ENCODE peak calls at places on chromosomes 5 and 9, in six cellular contexts. V is epithelial cell of esophagus, R is stomach, P is MM.1S, H is transverse colon, J is A549. G is an unnamed sample.

GRCh38 chr5:66223637-66224036 is 79.5 kb downstream of the SREK1 start:
- DNase-seq in V (peak), R (no peak), P (no peak), H (no peak), J (peak), G (no peak)

GRCh38 chr9:75142208-75142607 is 53.9 kb downstream of the OSTF1 start:
- DNase-seq in V (no peak), R (no peak), P (peak), H (no peak), J (no peak), G (no peak)

GRCh38 chr9:137030528-137030927 is 1.4 kb downstream of the FUT7 start:
- DNase-seq in V (no peak), R (peak), P (no peak), H (no peak), J (no peak), G (no peak)

GRCh38 chr9:19994296-19994695 is 205.5 kb upstream of the SLC24A2 start:
- DNase-seq in V (peak), R (no peak), P (no peak), H (no peak), J (no peak), G (no peak)

GRCh38 chr5:10735569-10736255 is 25.3 kb downstream of the DAP start:
- DNase-seq in V (no peak), R (no peak), P (no peak), H (no peak), J (no peak), G (no peak)

GRCh38 chr9:113543286-113544000 is 79.9 kb downstream of the RGS3 start:
- DNase-seq in V (no peak), R (no peak), P (no peak), H (no peak), J (no peak), G (no peak)

GRCh38 chr5:155264809-155265208 is 251.3 kb downstream of the KIF4B start:
- DNase-seq in V (no peak), R (no peak), P (no peak), H (no peak), J (no peak), G (no peak)

GRCh38 chr5:9737265-9737664 is 107.1 kb upstream of the TAS2R1 start:
- DNase-seq in V (no peak), R (no peak), P (no peak), H (no peak), J (no peak), G (no peak)

GRCh38 chr9:95952471-95952870 is 77.0 kb downstream of the ERCC6L2 start:
- DNase-seq in V (no peak), R (no peak), P (no peak), H (no peak), J (no peak), G (no peak)

GRCh38 chr5:57199866-57200265 is 26.0 kb downstream of the GPBP1 start:
- DNase-seq in V (peak), R (no peak), P (peak), H (no peak), J (no peak), G (no peak)

GRCh38 chr9:33025572-33026347 is 687 bp downstream of the DNAJA1 start:
- DNase-seq in V (peak), R (peak), P (peak), H (peak), J (peak), G (peak)

GRCh38 chr9:122220673-122221222 is 8.0 kb downstream of the LHX6 start:
- DNase-seq in V (no peak), R (no peak), P (no peak), H (no peak), J (no peak), G (no peak)

GRCh38 chr9:96604005-96604320 is 15.7 kb downstream of the CDC14B start:
- DNase-seq in V (no peak), R (no peak), P (no peak), H (no peak), J (no peak), G (no peak)

GRCh38 chr5:106174903-106175302 is 1495.8 kb downstream of the EFNA5 start:
- DNase-seq in V (peak), R (no peak), P (no peak), H (no peak), J (no peak), G (no peak)

GRCh38 chr5:56279979-56280378 is 46.8 kb upstream of the ANKRD55 start:
- DNase-seq in V (peak), R (no peak), P (no peak), H (no peak), J (peak), G (no peak)

GRCh38 chr9:91094324-91095083 is 267.2 kb downstream of the AUH start:
- DNase-seq in V (no peak), R (no peak), P (no peak), H (no peak), J (no peak), G (no peak)

GRCh38 chr5:110376281-110376916 is 350.1 kb downstream of the TMEM232 start:
- DNase-seq in V (no peak), R (no peak), P (no peak), H (no peak), J (no peak), G (no peak)

GRCh38 chr5:56984445-56984844 is 32.5 kb upstream of the MIER3 start:
- DNase-seq in V (no peak), R (no peak), P (no peak), H (no peak), J (no peak), G (no peak)

GRCh38 chr9:127077658-127077975 is 44.8 kb downstream of the ANGPTL2 start:
- DNase-seq in V (no peak), R (no peak), P (no peak), H (no peak), J (no peak), G (no peak)

GRCh38 chr9:33800886-33801285 is 5.5 kb downstream of the PRSS3 start:
- DNase-seq in V (peak), R (no peak), P (no peak), H (no peak), J (no peak), G (no peak)

GRCh38 chr9:126788631-126789349 is 16.1 kb upstream of the ZBTB43 start:
- DNase-seq in V (peak), R (no peak), P (peak), H (no peak), J (peak), G (no peak)

GRCh38 chr5:56919942-56920662 is 10.7 kb downstream of the SETD9 start:
- DNase-seq in V (no peak), R (no peak), P (no peak), H (no peak), J (no peak), G (no peak)

GRCh38 chr5:36689225-36689624 is 82.8 kb downstream of the SLC1A3 start:
- DNase-seq in V (peak), R (no peak), P (no peak), H (no peak), J (no peak), G (no peak)

GRCh38 chr9:15834541-15834940 is 281.7 kb downstream of the CCDC171 start:
- DNase-seq in V (peak), R (peak), P (no peak), H (no peak), J (no peak), G (no peak)

GRCh38 chr9:136328011-136328621 is 777 bp downstream of the GPSM1 start:
- DNase-seq in V (peak), R (peak), P (no peak), H (no peak), J (no peak), G (no peak)

GRCh38 chr5:149455889-149456409 is 76.9 kb upstream of the IL17B start:
- DNase-seq in V (no peak), R (no peak), P (no peak), H (no peak), J (no peak), G (no peak)

GRCh38 chr5:5069851-5070250 is 70.3 kb upstream of the ADAMTS16 start:
- DNase-seq in V (no peak), R (no peak), P (no peak), H (no peak), J (no peak), G (no peak)

GRCh38 chr9:107919263-107919662 is 429.7 kb upstream of the KLF4 start:
- DNase-seq in V (no peak), R (no peak), P (no peak), H (no peak), J (no peak), G (no peak)

GRCh38 chr5:77012601-77013000 is 17.6 kb upstream of the AGGF1 start:
- DNase-seq in V (peak), R (no peak), P (no peak), H (no peak), J (peak), G (no peak)

GRCh38 chr5:169499990-169500389 is 83.6 kb upstream of the SPDL1 start:
- DNase-seq in V (no peak), R (no peak), P (no peak), H (no peak), J (no peak), G (no peak)

GRCh38 chr5:93294996-93295395 is 286.0 kb downstream of the NR2F1-AS1 start:
- DNase-seq in V (no peak), R (no peak), P (no peak), H (no peak), J (no peak), G (no peak)

GRCh38 chr5:20570486-20570885 is 582.5 kb upstream of the CDH18 start:
- DNase-seq in V (peak), R (no peak), P (no peak), H (no peak), J (no peak), G (no peak)

GRCh38 chr9:120505186-120505585 is 74.8 kb downstream of the CDK5RAP2 start:
- DNase-seq in V (no peak), R (no peak), P (no peak), H (no peak), J (no peak), G (no peak)

GRCh38 chr5:2006193-2006970 is 123.7 kb upstream of the IRX4 start:
- DNase-seq in V (no peak), R (no peak), P (no peak), H (no peak), J (no peak), G (no peak)

GRCh38 chr5:109655841-109656240 is 33.9 kb upstream of the MAN2A1 start:
- DNase-seq in V (peak), R (no peak), P (no peak), H (no peak), J (no peak), G (no peak)

GRCh38 chr9:98333703-98334582 is 78.5 kb upstream of the TBC1D2 start:
- DNase-seq in V (peak), R (no peak), P (no peak), H (no peak), J (peak), G (no peak)

GRCh38 chr5:119680080-119680479 is 50.7 kb downstream of the FAM170A start:
- DNase-seq in V (no peak), R (no peak), P (no peak), H (no peak), J (no peak), G (no peak)

GRCh38 chr9:113581865-113582697 is 118.6 kb downstream of the RGS3 start:
- DNase-seq in V (no peak), R (peak), P (peak), H (peak), J (no peak), G (no peak)

GRCh38 chr5:119274767-119275130 is 81.1 kb upstream of the TNFAIP8 start:
- DNase-seq in V (peak), R (no peak), P (peak), H (no peak), J (no peak), G (no peak)

GRCh38 chr5:95284512-95285405 is at the start of gene MCTP1:
- DNase-seq in V (peak), R (peak), P (peak), H (no peak), J (peak), G (peak)

DNA sequence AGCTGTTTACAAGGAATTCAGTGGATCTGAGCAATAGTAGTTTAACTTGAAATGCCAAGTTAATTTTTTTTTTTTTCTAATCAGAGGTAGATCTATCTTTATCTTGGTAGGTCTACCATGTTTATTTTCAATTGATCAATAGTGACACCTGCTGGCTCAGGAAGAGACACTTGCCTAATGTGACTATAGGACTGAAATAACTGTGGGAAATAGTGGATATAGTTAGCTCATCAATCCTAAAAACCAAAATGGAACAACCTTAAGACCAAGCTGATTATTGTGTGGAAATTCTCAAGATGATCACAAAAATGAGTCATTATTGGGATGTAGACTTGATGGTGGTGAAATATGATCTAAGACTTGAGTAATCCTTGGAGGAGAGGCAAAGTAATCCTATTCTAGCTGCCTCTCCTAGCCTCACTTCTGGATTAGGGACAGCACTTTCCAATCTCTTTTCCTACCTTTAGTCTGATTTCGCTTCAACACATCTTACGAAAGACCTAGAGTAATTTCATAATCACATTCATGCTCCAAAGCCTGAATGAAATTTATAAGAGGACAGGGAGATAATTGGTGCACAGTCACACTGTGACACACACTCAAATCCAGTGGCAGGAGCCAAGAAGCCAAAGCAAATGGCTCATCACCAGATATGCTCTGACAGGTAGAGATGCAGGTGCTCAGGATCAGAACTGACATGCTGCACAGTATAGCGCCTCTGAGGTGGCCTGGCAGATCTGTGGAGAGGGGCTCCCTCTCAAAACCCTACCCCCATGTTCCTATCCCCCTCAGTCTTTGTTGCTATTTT is 156.3 kb downstream of the HMHB1 start:
- DNase-seq in V (peak), R (no peak), P (peak), H (no peak), J (peak), G (no peak)
- TF ChIP-seq CTCF in V (peak), R (no peak), P (peak), H (peak), J (peak), G (peak)

DNA sequence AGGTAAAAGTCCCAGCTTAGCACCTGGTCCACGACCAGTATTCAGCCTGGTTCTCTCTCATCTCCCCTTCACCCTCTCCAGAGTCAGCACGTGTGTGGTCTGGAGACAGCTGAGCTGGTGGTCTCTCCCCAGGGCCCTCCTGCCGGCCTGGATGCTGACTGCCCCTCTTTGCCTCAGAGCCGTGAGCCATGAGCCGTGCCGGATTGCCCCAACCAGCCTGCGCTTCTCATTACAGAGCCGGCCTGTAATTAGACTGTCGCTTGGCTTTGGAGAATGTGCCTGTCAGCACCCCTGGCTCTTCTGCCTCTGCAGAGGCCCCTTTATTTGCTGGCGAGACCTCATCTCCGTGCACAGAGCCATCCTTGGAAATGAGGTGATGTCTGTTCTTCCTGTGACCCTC is 118.7 kb upstream of the BOD1 start:
- DNase-seq in V (no peak), R (no peak), P (no peak), H (no peak), J (no peak), G (no peak)
- TF ChIP-seq CTCF in V (no peak), R (no peak), P (no peak), H (no peak), J (no peak), G (no peak)

GRCh38 chr5:160064979-160065619 is 54.2 kb downstream of the PWWP2A start:
- DNase-seq in V (peak), R (peak), P (no peak), H (peak), J (no peak), G (no peak)

GRCh38 chr5:160061770-160062169 is 52.8 kb downstream of the TTC1 start:
- DNase-seq in V (no peak), R (no peak), P (no peak), H (no peak), J (no peak), G (no peak)

DNA sequence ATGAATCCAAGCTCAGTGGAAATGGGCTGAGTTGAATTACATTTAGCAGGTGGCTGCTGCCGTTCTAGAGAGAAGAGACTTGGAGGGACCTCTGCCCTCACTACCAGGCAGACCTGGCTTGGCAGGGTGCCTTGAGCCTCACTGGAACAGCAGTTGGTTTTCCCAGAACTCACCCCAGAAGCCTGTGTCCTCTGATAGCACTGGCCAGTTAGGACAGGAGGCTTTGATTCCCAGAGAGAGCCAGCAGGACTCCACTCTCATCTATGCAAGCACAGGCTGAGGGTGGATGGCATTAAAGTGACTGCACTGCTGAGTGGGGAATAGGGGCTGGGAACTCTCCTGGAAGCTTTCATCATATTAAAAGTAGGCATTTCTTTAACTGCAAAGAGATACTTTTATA is 54.8 kb downstream of the PWWP2A start:
- DNase-seq in V (peak), R (peak), P (no peak), H (peak), J (no peak), G (no peak)
- TF ChIP-seq CTCF in V (no peak), R (no peak), P (no peak), H (no peak), J (no peak), G (no peak)

GRCh38 chr9:87824216-87824875 is 58.3 kb upstream of the SPATA31E1 start:
- DNase-seq in V (no peak), R (no peak), P (no peak), H (no peak), J (no peak), G (no peak)
- TF ChIP-seq CTCF in V (no peak), R (no peak), P (no peak), H (no peak), J (no peak), G (peak)

DNA sequence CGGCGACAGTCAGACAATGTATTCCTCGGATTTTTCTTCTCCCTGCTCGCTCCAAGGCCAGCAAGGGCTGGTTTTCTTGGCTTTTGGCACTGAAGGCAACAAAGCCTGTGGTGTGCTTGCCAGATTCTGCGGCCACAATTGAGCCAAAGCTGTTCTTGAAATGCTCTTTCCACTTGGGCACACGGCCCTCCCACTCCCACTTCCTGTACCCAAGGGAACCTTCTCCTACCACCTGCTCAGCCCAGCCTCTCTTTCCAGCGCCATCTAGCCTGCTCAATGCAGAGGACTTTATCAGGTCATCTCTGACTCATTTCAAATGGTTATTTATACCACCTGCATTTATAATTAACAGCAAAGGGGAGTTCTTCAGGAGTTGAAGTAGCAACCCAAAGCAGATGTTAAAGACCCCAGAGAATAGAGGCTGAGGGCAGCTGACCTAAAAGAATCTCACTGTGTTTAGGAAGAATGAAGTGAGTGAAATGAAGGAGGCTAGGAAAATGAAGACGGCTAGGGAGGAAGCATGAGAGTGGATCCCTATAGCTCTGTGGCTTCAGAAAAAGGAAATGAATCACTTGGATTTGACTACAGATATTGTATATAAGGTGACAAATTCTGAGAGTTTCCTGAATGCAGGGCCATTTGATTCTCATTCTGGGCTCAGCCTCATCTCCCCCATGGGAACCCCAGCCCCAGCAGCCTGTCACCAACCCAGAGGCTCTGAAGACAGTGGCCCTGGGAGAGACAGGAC is 439.0 kb downstream of the ENC1 start:
- DNase-seq in V (peak), R (peak), P (no peak), H (no peak), J (no peak), G (no peak)
- TF ChIP-seq CTCF in V (no peak), R (no peak), P (no peak), H (no peak), J (no peak), G (no peak)